ENCODE peak calls at places on chromosomes 4 and X, in six cellular contexts. One of them, this sample, is unnamed.

GRCh38 chr4:181662383-181662782 is 580.8 kb upstream of the TENM3 start:
- DNase-seq in suprapubic skin: no peak
- DNase-seq in H1: no peak
- DNase-seq in transverse colon: no peak
- DNase-seq in tibial nerve: no peak
- DNase-seq in A549: no peak
- DNase-seq in this sample: no peak

GRCh38 chr4:19455850-19456602 is 795.7 kb upstream of the SLIT2 start:
- DNase-seq in suprapubic skin: no peak
- DNase-seq in H1: no peak
- DNase-seq in transverse colon: no peak
- DNase-seq in tibial nerve: no peak
- DNase-seq in A549: no peak
- DNase-seq in this sample: no peak

GRCh38 chr4:138897818-138898226 is 117.8 kb upstream of the NOCT start:
- DNase-seq in suprapubic skin: no peak
- DNase-seq in H1: no peak
- DNase-seq in transverse colon: no peak
- DNase-seq in tibial nerve: no peak
- DNase-seq in A549: no peak
- DNase-seq in this sample: no peak

GRCh38 chrX:84078991-84079390 is 109.0 kb downstream of the RPS6KA6 start:
- DNase-seq in suprapubic skin: no peak
- DNase-seq in H1: no peak
- DNase-seq in transverse colon: no peak
- DNase-seq in tibial nerve: no peak
- DNase-seq in A549: no peak
- DNase-seq in this sample: no peak

GRCh38 chrX:151609222-151609621 is 45.7 kb downstream of the PASD1 start:
- DNase-seq in suprapubic skin: no peak
- DNase-seq in H1: no peak
- DNase-seq in transverse colon: no peak
- DNase-seq in tibial nerve: no peak
- DNase-seq in A549: no peak
- DNase-seq in this sample: no peak

GRCh38 chr4:2592572-2592971 is 56.1 kb downstream of the FAM193A start:
- DNase-seq in suprapubic skin: no peak
- DNase-seq in H1: no peak
- DNase-seq in transverse colon: no peak
- DNase-seq in tibial nerve: no peak
- DNase-seq in A549: no peak
- DNase-seq in this sample: no peak

GRCh38 chr4:169117591-169118081 is 107.6 kb upstream of the CBR4 start:
- DNase-seq in suprapubic skin: no peak
- DNase-seq in H1: no peak
- DNase-seq in transverse colon: no peak
- DNase-seq in tibial nerve: no peak
- DNase-seq in A549: no peak
- DNase-seq in this sample: no peak

GRCh38 chrX:22323541-22323940 is 50.8 kb downstream of the CBLL2 start:
- DNase-seq in suprapubic skin: no peak
- DNase-seq in H1: no peak
- DNase-seq in transverse colon: no peak
- DNase-seq in tibial nerve: no peak
- DNase-seq in A549: no peak
- DNase-seq in this sample: no peak

GRCh38 chrX:14039344-14039743 is 9.7 kb upstream of the GEMIN8 start:
- DNase-seq in suprapubic skin: no peak
- DNase-seq in H1: no peak
- DNase-seq in transverse colon: peak
- DNase-seq in tibial nerve: peak
- DNase-seq in A549: no peak
- DNase-seq in this sample: peak

GRCh38 chr4:74111990-74112389 is 13.0 kb upstream of the CXCL2 start:
- DNase-seq in suprapubic skin: no peak
- DNase-seq in H1: no peak
- DNase-seq in transverse colon: peak
- DNase-seq in tibial nerve: peak
- DNase-seq in A549: no peak
- DNase-seq in this sample: no peak

DNA sequence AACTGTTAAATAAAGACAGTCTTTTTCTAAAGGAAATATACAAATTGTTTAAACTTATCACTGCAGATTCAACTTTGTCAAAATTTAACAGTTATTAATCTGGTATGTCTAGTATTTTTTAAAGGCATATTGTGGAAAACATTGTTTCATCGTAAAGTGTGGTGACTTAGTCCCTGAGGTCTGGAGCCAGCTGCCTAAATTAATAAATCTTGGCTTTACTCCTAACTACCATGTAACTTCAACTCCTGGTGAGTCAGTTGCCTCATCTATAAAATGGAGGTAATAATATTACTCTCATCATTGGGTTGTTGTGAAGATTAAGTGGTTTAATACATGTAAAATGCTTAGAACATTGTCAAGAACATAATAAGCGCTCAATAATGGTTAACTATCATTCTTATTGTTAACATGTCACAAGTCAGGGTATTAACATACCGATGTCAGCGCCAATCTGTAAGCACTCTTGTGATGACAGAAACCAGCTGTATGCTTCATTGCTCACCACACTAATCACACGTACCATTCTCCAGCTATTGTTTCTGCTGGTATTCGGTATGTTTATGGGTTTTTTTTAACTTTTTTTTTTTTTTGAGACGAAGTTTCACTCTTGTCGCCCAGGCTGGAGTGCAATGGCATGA is 14.1 kb upstream of the SMIM43 start:
- DNase-seq in suprapubic skin: no peak
- DNase-seq in H1: no peak
- DNase-seq in transverse colon: no peak
- DNase-seq in tibial nerve: no peak
- DNase-seq in A549: no peak
- DNase-seq in this sample: no peak
- TF ChIP-seq EP300 in suprapubic skin: no peak
- TF ChIP-seq EP300 in H1: no peak
- TF ChIP-seq EP300 in transverse colon: no peak
- TF ChIP-seq EP300 in tibial nerve: no peak
- TF ChIP-seq EP300 in A549: no peak
- TF ChIP-seq EP300 in this sample: no peak

GRCh38 chr4:156968479-156968984 is 3.1 kb downstream of the PDGFC start:
- DNase-seq in suprapubic skin: no peak
- DNase-seq in H1: peak
- DNase-seq in transverse colon: peak
- DNase-seq in tibial nerve: peak
- DNase-seq in A549: peak
- DNase-seq in this sample: peak
- H3K4me3 ChIP-seq in suprapubic skin: peak
- H3K4me3 ChIP-seq in H1: no peak
- H3K4me3 ChIP-seq in transverse colon: no peak
- H3K4me3 ChIP-seq in tibial nerve: peak
- H3K4me3 ChIP-seq in A549: no peak
- H3K4me3 ChIP-seq in this sample: peak

DNA sequence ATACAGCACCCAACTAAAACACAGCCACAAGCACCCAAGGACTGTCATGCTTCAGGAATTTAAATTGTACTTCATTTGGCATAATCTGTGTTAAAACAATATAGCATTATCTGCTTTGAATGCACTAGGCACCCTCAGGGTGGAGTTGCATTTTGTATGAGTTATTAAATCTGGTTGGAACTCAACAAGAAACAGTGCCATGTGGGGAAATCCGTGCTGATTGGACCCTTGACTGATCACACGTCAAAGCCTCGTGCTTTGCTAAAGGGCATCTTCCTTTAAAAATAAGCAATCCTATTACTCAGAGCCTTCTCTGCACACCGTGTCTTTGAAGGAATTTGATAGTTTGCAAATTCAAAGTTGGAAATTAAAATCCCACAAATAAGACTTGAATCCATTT is 35.4 kb downstream of the IGFBP7 start:
- DNase-seq in suprapubic skin: no peak
- DNase-seq in H1: no peak
- DNase-seq in transverse colon: no peak
- DNase-seq in tibial nerve: no peak
- DNase-seq in A549: no peak
- DNase-seq in this sample: no peak
- H3K27ac ChIP-seq in suprapubic skin: peak
- H3K27ac ChIP-seq in H1: no peak
- H3K27ac ChIP-seq in transverse colon: no peak
- H3K27ac ChIP-seq in tibial nerve: peak
- H3K27ac ChIP-seq in A549: peak
- H3K27ac ChIP-seq in this sample: no peak

GRCh38 chr4:89056953-89057398 is at the start of gene FAM13A:
- DNase-seq in suprapubic skin: peak
- DNase-seq in H1: peak
- DNase-seq in transverse colon: peak
- DNase-seq in tibial nerve: peak
- DNase-seq in A549: peak
- DNase-seq in this sample: peak

GRCh38 chr4:89054627-89055026 is 2.4 kb downstream of the FAM13A start:
- DNase-seq in suprapubic skin: no peak
- DNase-seq in H1: no peak
- DNase-seq in transverse colon: no peak
- DNase-seq in tibial nerve: no peak
- DNase-seq in A549: no peak
- DNase-seq in this sample: no peak

GRCh38 chr4:89055157-89056080 is 1.6 kb downstream of the FAM13A start:
- DNase-seq in suprapubic skin: no peak
- DNase-seq in H1: no peak
- DNase-seq in transverse colon: no peak
- DNase-seq in tibial nerve: no peak
- DNase-seq in A549: no peak
- DNase-seq in this sample: no peak

DNA sequence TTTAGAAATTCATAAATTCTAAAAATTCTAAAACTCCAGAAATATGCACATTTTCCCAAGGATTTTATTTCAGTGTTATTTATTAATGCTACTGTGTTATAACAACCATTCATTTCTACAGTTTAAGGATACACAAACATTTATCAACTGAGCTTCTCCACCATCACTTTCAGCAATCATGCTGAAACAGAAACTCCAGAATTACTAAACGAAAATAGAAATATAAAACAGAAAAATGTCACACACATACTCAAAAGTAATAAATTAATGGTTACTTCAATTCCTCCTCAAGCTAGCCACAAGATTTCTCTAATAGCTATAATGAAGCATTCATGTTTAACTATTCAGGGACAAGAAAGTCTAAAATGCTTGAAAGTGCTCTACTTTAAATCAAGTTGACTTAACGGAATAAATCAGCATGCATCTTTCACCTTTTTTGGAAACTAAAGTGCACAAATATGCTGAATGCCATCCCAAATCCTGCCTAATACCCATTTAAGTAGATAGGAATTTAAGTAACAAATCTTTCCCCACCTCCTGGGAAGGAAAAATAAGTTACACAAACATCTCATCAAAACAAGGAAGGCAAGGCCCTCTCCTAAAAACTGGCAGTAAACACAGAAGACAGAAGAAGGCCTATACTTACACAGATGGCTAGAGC is 563 bp downstream of the FAM13A start:
- DNase-seq in suprapubic skin: no peak
- DNase-seq in H1: no peak
- DNase-seq in transverse colon: no peak
- DNase-seq in tibial nerve: peak
- DNase-seq in A549: no peak
- DNase-seq in this sample: no peak
- TF ChIP-seq EP300 in suprapubic skin: peak
- TF ChIP-seq EP300 in H1: no peak
- TF ChIP-seq EP300 in transverse colon: no peak
- TF ChIP-seq EP300 in tibial nerve: no peak
- TF ChIP-seq EP300 in A549: no peak
- TF ChIP-seq EP300 in this sample: no peak

This sample was measured in stomach.